ENCODE peak calls at places on chromosomes 7 and 10, in six cellular contexts. X, U, T, V, D and N are unnamed samples.

GRCh38 chr7:133258174-133258573 is 5.3 kb downstream of the EXOC4 start:
- DNase-seq in T (no peak), X (no peak), V (no peak), U (no peak), D (no peak), N (no peak)

GRCh38 chr7:111137296-111138195 is 46.6 kb downstream of the LRRN3 start:
- DNase-seq in X (no peak), U (no peak), T (no peak), V (no peak), D (no peak), N (no peak)

GRCh38 chr7:132655071-132655761 is 78.9 kb upstream of the PLXNA4 start:
- DNase-seq in X (peak), T (no peak), U (peak), D (no peak), V (no peak), N (peak)

GRCh38 chr7:1813394-1814088 is 143.5 kb downstream of the ELFN1 start:
- DNase-seq in V (no peak), T (no peak), U (no peak), X (no peak), D (no peak), N (no peak)

GRCh38 chr10:36448760-36449681 is 676.4 kb upstream of the ANKRD30A start:
- DNase-seq in U (no peak), V (no peak), D (no peak), T (no peak), X (no peak), N (no peak)

GRCh38 chr10:99784025-99784730 is 1.7 kb downstream of the ABCC2 start:
- DNase-seq in T (no peak), U (no peak), V (peak), D (no peak), X (no peak), N (no peak)

GRCh38 chr7:50264908-50265307 is 39.6 kb upstream of the IKZF1 start:
- DNase-seq in U (no peak), X (no peak), V (no peak), T (no peak), D (no peak), N (no peak)

GRCh38 chr10:607545-608196 is 81.8 kb downstream of the DIP2C start:
- DNase-seq in D (no peak), V (no peak), X (no peak), T (no peak), U (no peak), N (no peak)

GRCh38 chr7:43758861-43759683 is 592 bp downstream of the BLVRA start:
- DNase-seq in U (peak), D (no peak), T (no peak), X (peak), V (no peak), N (no peak)

GRCh38 chr10:128065881-128066534 is 60.2 kb downstream of the MKI67 start:
- DNase-seq in V (no peak), D (no peak), X (no peak), U (no peak), T (no peak), N (no peak)

GRCh38 chr10:67697646-67698245 is 1.8 kb upstream of the CTNNA3 start:
- DNase-seq in V (peak), D (peak), U (no peak), X (no peak), T (peak), N (peak)

GRCh38 chr10:72093450-72093849 is 5.1 kb upstream of the SPOCK2 start:
- DNase-seq in V (no peak), U (no peak), D (no peak), X (no peak), T (no peak), N (no peak)